ENCODE peak calls at places on chromosomes 7 and 10, in ten cellular contexts. G, P, B, W, L, I, J, V, Y and T are unnamed samples.

GRCh38 chr7:27142562-27143021 is 889 bp downstream of the HOXA5 start:
- DNase-seq in G (no peak), P (no peak), B (no peak), W (no peak), L (no peak), I (no peak), J (no peak), V (no peak), Y (no peak), T (no peak)

GRCh38 chr7:42285383-42285824 is 48.4 kb upstream of the GLI3 start:
- DNase-seq in G (no peak), P (no peak), B (no peak), W (no peak), L (no peak), I (no peak), J (no peak), V (no peak), Y (no peak), T (no peak)

GRCh38 chr7:43700059-43700501 is 29.2 kb downstream of the COA1 start:
- DNase-seq in G (peak; percentile 78), P (peak; percentile 86), B (peak; percentile 59), W (peak; percentile 74), L (no peak), I (no peak), J (peak; percentile 37), V (no peak), Y (no peak), T (no peak)

GRCh38 chr7:47327698-47328391 is 254.1 kb downstream of the TNS3 start:
- DNase-seq in G (no peak), P (peak; percentile 92), B (no peak), W (peak; percentile 87), L (no peak), I (no peak), J (peak; percentile 60), V (no peak), Y (no peak), T (peak; percentile 96)

GRCh38 chr7:76356823-76357222 is 2.0 kb downstream of the YWHAG start:
- DNase-seq in G (peak; percentile 77), P (peak; percentile 67), B (peak; percentile 80), W (peak; percentile 33), L (no peak), I (no peak), J (no peak), V (no peak), Y (no peak), T (no peak)

GRCh38 chr10:34430685-34431084 is 384.4 kb downstream of the PARD3 start:
- DNase-seq in G (peak; percentile 4), P (no peak), B (no peak), W (no peak), L (no peak), I (no peak), J (no peak), V (no peak), Y (no peak), T (no peak)

GRCh38 chr7:107891619-107892366 is 810 bp downstream of the DLD start:
- DNase-seq in G (peak; percentile 53), P (no peak), B (no peak), W (peak; percentile 15), L (no peak), I (no peak), J (no peak), V (no peak), Y (no peak), T (no peak)

GRCh38 chr10:126839094-126839761 is 66.0 kb upstream of the DOCK1 start:
- DNase-seq in G (peak; percentile 81), P (peak; percentile 97), B (peak; percentile 96), W (no peak), L (no peak), I (no peak), J (no peak), V (no peak), Y (no peak), T (peak; percentile 81)